ENCODE peak calls at places on chromosome 3, in four cellular contexts. Y, F, M and J are unnamed samples.

GRCh38 chr3:113035387-113035982 is 44.7 kb downstream of the GTPBP8 start:
- DNase-seq in Y (no peak), F (no peak), M (no peak), J (no peak)

GRCh38 chr3:193879099-193879863 is 256.7 kb upstream of the HES1 start:
- DNase-seq in Y (no peak), F (no peak), M (no peak), J (no peak)

GRCh38 chr3:190217081-190217480 is 96.4 kb upstream of the P3H2 start:
- DNase-seq in Y (no peak), F (no peak), M (no peak), J (no peak)

GRCh38 chr3:104825116-104825515 is 541.6 kb upstream of the ALCAM start:
- DNase-seq in Y (peak), F (no peak), M (no peak), J (no peak)

GRCh38 chr3:31525532-31525931 is 7.2 kb upstream of the STT3B start:
- DNase-seq in Y (no peak), F (no peak), M (no peak), J (no peak)

GRCh38 chr3:32460031-32460749 is 42.5 kb downstream of the CMTM6 start:
- DNase-seq in Y (peak), F (no peak), M (peak), J (no peak)

GRCh38 chr3:24087469-24087868 is 142.4 kb downstream of the NR1D2 start:
- DNase-seq in Y (no peak), F (no peak), M (no peak), J (no peak)

GRCh38 chr3:56799251-56799882 is 2.4 kb downstream of the ARHGEF3 start:
- DNase-seq in Y (no peak), F (no peak), M (peak), J (no peak)

GRCh38 chr3:177150970-177151627 is 46.2 kb downstream of the TBL1XR1 start:
- DNase-seq in Y (no peak), F (no peak), M (no peak), J (no peak)

GRCh38 chr3:129205109-129205832 is 21.6 kb upstream of the CNBP start:
- DNase-seq in Y (no peak), F (no peak), M (no peak), J (no peak)

GRCh38 chr3:155746703-155747102 is 1.8 kb upstream of the PLCH1 start:
- DNase-seq in Y (no peak), F (no peak), M (no peak), J (no peak)

GRCh38 chr3:123331006-123331405 is 117.9 kb downstream of the ADCY5 start:
- DNase-seq in Y (no peak), F (no peak), M (no peak), J (no peak)

GRCh38 chr3:149902498-149903139 is 68.1 kb downstream of the PFN2 start:
- DNase-seq in Y (no peak), F (no peak), M (no peak), J (no peak)

GRCh38 chr3:11556851-11557644 is 86.7 kb downstream of the VGLL4 start:
- DNase-seq in Y (no peak), F (peak), M (no peak), J (no peak)

GRCh38 chr3:11898611-11899325 is 52.1 kb upstream of the TAMM41 start:
- DNase-seq in Y (no peak), F (no peak), M (no peak), J (no peak)

GRCh38 chr3:45008117-45008516 is 18.0 kb upstream of the CLEC3B start:
- DNase-seq in Y (no peak), F (no peak), M (no peak), J (no peak)

GRCh38 chr3:119497824-119498187 is 541 bp upstream of the TIMMDC1 start:
- DNase-seq in Y (no peak), F (no peak), M (no peak), J (peak)

GRCh38 chr3:69318410-69318809 is 67.5 kb downstream of the FRMD4B start:
- DNase-seq in Y (no peak), F (no peak), M (no peak), J (no peak)

GRCh38 chr3:172018364-172018763 is 21.0 kb upstream of the FNDC3B start:
- DNase-seq in Y (no peak), F (no peak), M (no peak), J (no peak)

GRCh38 chr3:64011685-64012084 is 11.6 kb downstream of the PSMD6 start:
- DNase-seq in Y (no peak), F (no peak), M (no peak), J (no peak)

GRCh38 chr3:38027466-38028465 is 1.7 kb downstream of the PLCD1 start:
- DNase-seq in Y (no peak), F (peak), M (no peak), J (peak)

GRCh38 chr3:114056130-114057010 is at the start of the genes CCDC191 and QTRT2:
- DNase-seq in Y (peak), F (peak), M (peak), J (peak)
- TF ChIP-seq POLR2A in Y (peak), F (no peak), M (peak), J (no peak)

GRCh38 chr3:196115678-196116083 is 33.8 kb upstream of the TFRC start:
- DNase-seq in Y (no peak), F (no peak), M (peak), J (no peak)
- H3K27ac ChIP-seq in Y (no peak), F (no peak), M (no peak), J (no peak)

GRCh38 chr3:39124876-39125836 is 17.7 kb downstream of the TTC21A start:
- DNase-seq in Y (no peak), F (peak), M (no peak), J (no peak)
- TF ChIP-seq CTCF in Y (peak), F (no peak), M (peak), J (peak)

GRCh38 chr3:126753191-126754160 is 49.4 kb downstream of the CHCHD6 start:
- DNase-seq in Y (no peak), F (no peak), M (no peak), J (no peak)

GRCh38 chr3:126749931-126750759 is 46.1 kb downstream of the CHCHD6 start:
- DNase-seq in Y (no peak), F (no peak), M (no peak), J (no peak)

GRCh38 chr3:126750760-126751129 is 46.7 kb downstream of the CHCHD6 start:
- DNase-seq in Y (no peak), F (no peak), M (no peak), J (no peak)

GRCh38 chr3:126752303-126753190 is 48.5 kb downstream of the CHCHD6 start:
- DNase-seq in Y (peak), F (peak), M (peak), J (peak)

GRCh38 chr3:126751611-126752302 is 47.7 kb downstream of the CHCHD6 start:
- DNase-seq in Y (no peak), F (no peak), M (no peak), J (peak)
- TF ChIP-seq POLR2A in Y (no peak), F (no peak), M (no peak), J (no peak)

DNA sequence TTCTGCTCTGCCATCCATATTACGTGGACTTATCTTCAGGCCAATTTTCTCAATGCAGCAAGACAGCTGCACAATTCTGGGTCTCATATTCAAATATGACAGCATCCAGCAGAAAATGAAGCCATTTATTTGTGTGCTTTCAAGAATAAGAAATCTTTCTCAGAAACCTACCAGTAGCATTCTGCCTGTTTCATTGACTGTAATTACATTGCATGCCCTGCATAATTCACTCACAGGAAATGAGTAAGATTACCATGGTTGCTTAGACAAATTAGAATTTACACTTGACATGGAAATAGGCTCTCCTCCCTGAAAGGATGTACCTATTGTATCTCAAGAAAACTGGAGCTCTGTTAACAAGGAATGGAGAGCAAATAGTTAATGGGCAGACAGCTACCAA is 346.6 kb upstream of the DCBLD2 start:
- DNase-seq in Y (no peak), F (no peak), M (no peak), J (no peak)
- H3K27ac ChIP-seq in Y (no peak), F (no peak), M (no peak), J (no peak)

GRCh38 chr3:53668872-53669271 is 174.5 kb downstream of the CACNA1D start:
- DNase-seq in Y (no peak), F (no peak), M (no peak), J (no peak)
- TF ChIP-seq CTCF in Y (no peak), F (no peak), M (no peak), J (peak)

GRCh38 chr3:51966941-51967383 is 292 bp downstream of the PCBP4 start:
- DNase-seq in Y (no peak), F (no peak), M (no peak), J (no peak)

GRCh38 chr3:51966486-51966885 is 768 bp downstream of the PCBP4 start:
- DNase-seq in Y (no peak), F (no peak), M (no peak), J (no peak)

GRCh38 chr3:51968883-51969674 is 1.8 kb upstream of the PCBP4 start:
- DNase-seq in Y (no peak), F (no peak), M (no peak), J (no peak)

GRCh38 chr3:51968175-51968681 is 974 bp upstream of the PCBP4 start:
- DNase-seq in Y (no peak), F (no peak), M (no peak), J (no peak)

GRCh38 chr3:51967384-51968174 is at the start of gene PCBP4:
- DNase-seq in Y (no peak), F (peak), M (peak), J (peak)
- TF ChIP-seq POLR2A in Y (no peak), F (no peak), M (no peak), J (peak)

GRCh38 chr3:187011915-187012314 is 81.6 kb downstream of the ST6GAL1 start:
- DNase-seq in Y (no peak), F (no peak), M (peak), J (peak)

GRCh38 chr3:187006884-187007630 is 76.7 kb downstream of the ST6GAL1 start:
- DNase-seq in Y (no peak), F (no peak), M (no peak), J (no peak)

GRCh38 chr3:187000711-187001151 is 70.4 kb downstream of the ST6GAL1 start:
- DNase-seq in Y (no peak), F (no peak), M (peak), J (no peak)

GRCh38 chr3:187002915-187003314 is 72.6 kb downstream of the ST6GAL1 start:
- DNase-seq in Y (no peak), F (no peak), M (no peak), J (no peak)

GRCh38 chr3:187005827-187006481 is 75.6 kb downstream of the ST6GAL1 start:
- DNase-seq in Y (no peak), F (no peak), M (no peak), J (no peak)
- H3K27ac ChIP-seq in Y (no peak), F (no peak), M (no peak), J (no peak)

GRCh38 chr3:127747751-127748521 is 74.4 kb downstream of the MGLL start:
- DNase-seq in Y (no peak), F (no peak), M (no peak), J (no peak)
- TF ChIP-seq CTCF in Y (no peak), F (no peak), M (peak), J (no peak)